ENCODE peak calls at places on chromosome 2, in six cellular contexts. One of them, this sample, is unnamed.
A peak's percentile ranks its signal among the peaks of the same experiment; 100 is the strongest.

GRCh38 chr2:60707750-60708371 is 48.2 kb upstream of the PAPOLG start:
- DNase-seq in RCC 7860: peak; percentile 19
- DNase-seq in HepG2: peak; percentile 49
- DNase-seq in HFF-Myc: peak; percentile 10
- DNase-seq in HCT116: peak; percentile 10
- DNase-seq in SW480: peak; percentile 27
- DNase-seq in this sample: no peak

GRCh38 chr2:137168564-137168963 is 403.2 kb downstream of the THSD7B start:
- DNase-seq in RCC 7860: no peak
- DNase-seq in HepG2: no peak
- DNase-seq in HFF-Myc: no peak
- DNase-seq in HCT116: no peak
- DNase-seq in SW480: no peak
- DNase-seq in this sample: no peak

GRCh38 chr2:181682795-181683517 is 2.6 kb upstream of the NEUROD1 start:
- DNase-seq in RCC 7860: no peak
- DNase-seq in HepG2: no peak
- DNase-seq in HFF-Myc: no peak
- DNase-seq in HCT116: no peak
- DNase-seq in SW480: no peak
- DNase-seq in this sample: no peak

GRCh38 chr2:209426432-209426831 is 2.6 kb downstream of the MAP2 start:
- DNase-seq in RCC 7860: no peak
- DNase-seq in HepG2: no peak
- DNase-seq in HFF-Myc: no peak
- DNase-seq in HCT116: no peak
- DNase-seq in SW480: peak; percentile 52
- DNase-seq in this sample: no peak

GRCh38 chr2:157271590-157272203 is 14.2 kb downstream of the GALNT5 start:
- DNase-seq in RCC 7860: no peak
- DNase-seq in HepG2: no peak
- DNase-seq in HFF-Myc: no peak
- DNase-seq in HCT116: no peak
- DNase-seq in SW480: no peak
- DNase-seq in this sample: no peak

GRCh38 chr2:69770193-69770702 is 28.3 kb downstream of the ANXA4 start:
- DNase-seq in RCC 7860: peak; percentile 72
- DNase-seq in HepG2: peak; percentile 68
- DNase-seq in HFF-Myc: peak; percentile 80
- DNase-seq in HCT116: peak; percentile 87
- DNase-seq in SW480: peak; percentile 98
- DNase-seq in this sample: peak; percentile 16

GRCh38 chr2:144027593-144027992 is 492.3 kb downstream of the ZEB2 start:
- DNase-seq in RCC 7860: no peak
- DNase-seq in HepG2: no peak
- DNase-seq in HFF-Myc: peak; percentile 16
- DNase-seq in HCT116: no peak
- DNase-seq in SW480: no peak
- DNase-seq in this sample: no peak

GRCh38 chr2:27932396-27932795 is 41.9 kb downstream of the BABAM2 start:
- DNase-seq in RCC 7860: peak; percentile 88
- DNase-seq in HepG2: peak; percentile 59
- DNase-seq in HFF-Myc: no peak
- DNase-seq in HCT116: peak; percentile 54
- DNase-seq in SW480: peak; percentile 45
- DNase-seq in this sample: no peak

GRCh38 chr2:132593171-132593570 is 76.8 kb downstream of the LYPD1 start:
- DNase-seq in RCC 7860: peak; percentile 63
- DNase-seq in HepG2: no peak
- DNase-seq in HFF-Myc: no peak
- DNase-seq in HCT116: no peak
- DNase-seq in SW480: no peak
- DNase-seq in this sample: no peak

GRCh38 chr2:187294043-187294442 is 154.0 kb downstream of the CALCRL start:
- DNase-seq in RCC 7860: no peak
- DNase-seq in HepG2: no peak
- DNase-seq in HFF-Myc: no peak
- DNase-seq in HCT116: no peak
- DNase-seq in SW480: no peak
- DNase-seq in this sample: no peak